ENCODE peak calls at places on chromosomes 7 and 10, in four cellular contexts. L is aorta, U is A549, E is Peyer's patch. I is an unnamed sample.
A peak's percentile ranks its signal among the peaks of the same experiment; 100 is the strongest.

GRCh38 chr10:42490368-42490767 is 148.0 kb downstream of the ZNF33B start:
- DNase-seq in L (no peak), U (no peak), E (no peak), I (no peak)

GRCh38 chr7:42070068-42070467 is 166.9 kb downstream of the GLI3 start:
- DNase-seq in L (no peak), E (no peak), U (no peak), I (no peak)

GRCh38 chr10:6564367-6564766 is 15.7 kb downstream of the PRKCQ start:
- DNase-seq in E (no peak), U (no peak), L (no peak), I (no peak)

GRCh38 chr7:22969010-22969431 is 44.9 kb downstream of the HYCC1 start:
- DNase-seq in U (no peak), L (no peak), E (no peak), I (no peak)

GRCh38 chr7:126541416-126541815 is 711.3 kb downstream of the GRM8 start:
- DNase-seq in E (no peak), U (no peak), L (no peak), I (no peak)

GRCh38 chr10:31694929-31695837 is 233.4 kb downstream of the ARHGAP12 start:
- DNase-seq in U (no peak), E (no peak), L (no peak), I (no peak)

GRCh38 chr7:105600720-105601550 is 19.6 kb upstream of the EFCAB10 start:
- DNase-seq in E (no peak), U (no peak), L (peak; percentile 36), I (no peak)

GRCh38 chr7:2517004-2517403 is 2.6 kb upstream of the LFNG start:
- DNase-seq in L (no peak), E (no peak), U (no peak), I (peak; percentile 79)

GRCh38 chr7:150988230-150989226 is 2.3 kb upstream of the NOS3 start:
- DNase-seq in E (peak; percentile 54), L (peak; percentile 82), U (no peak), I (no peak)

GRCh38 chr7:11492307-11492706 is 339.7 kb downstream of the THSD7A start:
- DNase-seq in U (no peak), L (no peak), E (no peak), I (no peak)

GRCh38 chr7:26307226-26307625 is 15.6 kb downstream of the SNX10 start:
- DNase-seq in U (no peak), L (no peak), E (no peak), I (no peak)

GRCh38 chr7:33128990-33129805 is at the start of gene BBS9:
- DNase-seq in U (peak; percentile 92), E (peak; percentile 96), L (peak; percentile 97), I (peak; percentile 79)

GRCh38 chr10:103626178-103626577 is 132.7 kb downstream of the NEURL1 start:
- DNase-seq in U (no peak), E (no peak), L (peak; percentile 87), I (no peak)

GRCh38 chr7:28986028-28986427 is 27.9 kb upstream of the TRIL start:
- DNase-seq in L (no peak), U (no peak), E (no peak), I (no peak)

GRCh38 chr10:93088466-93088865 is 14.8 kb downstream of the CYP26A1 start:
- DNase-seq in E (no peak), L (no peak), U (no peak), I (no peak)

GRCh38 chr10:122849900-122850605 is 4.4 kb upstream of the CUZD1 start:
- DNase-seq in E (no peak), U (peak; percentile 24), L (no peak), I (no peak)

DNA sequence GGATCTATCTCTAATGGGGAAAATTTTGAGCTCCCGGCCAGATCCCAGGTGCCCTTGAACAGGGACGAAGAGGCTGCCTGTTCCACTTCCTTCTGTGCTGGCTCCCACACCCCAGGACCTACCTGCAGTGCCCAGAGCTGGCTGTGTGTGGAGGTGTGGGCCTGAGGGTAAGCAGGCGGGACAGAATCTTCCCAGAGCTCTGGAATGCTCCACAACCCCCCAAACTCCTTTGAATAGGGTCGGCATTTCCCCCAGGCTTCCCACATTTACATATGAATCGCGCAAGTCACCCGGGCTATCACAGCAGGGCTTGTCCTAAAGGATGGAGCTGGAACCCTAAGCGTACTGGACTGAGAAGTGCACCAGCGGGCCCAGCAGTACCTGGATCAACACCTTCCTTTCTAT is 95.9 kb downstream of the DNMBP start:
- DNase-seq in U (no peak), E (no peak), L (no peak), I (no peak)
- H3K4me3 ChIP-seq in U (no peak overlapping the region), E (no peak overlapping the region), L (no peak overlapping the region), I (no peak overlapping the region)

GRCh38 chr10:95247200-95247880 is 43.5 kb downstream of the PDLIM1 start:
- DNase-seq in U (no peak), L (no peak), E (no peak), I (peak; percentile 81)
- H3K27ac ChIP-seq in U (peak overlapping the region; percentile 20), L (peak overlapping the region; percentile 8), E (no peak overlapping the region), I (peak overlapping the region; percentile 93)

DNA sequence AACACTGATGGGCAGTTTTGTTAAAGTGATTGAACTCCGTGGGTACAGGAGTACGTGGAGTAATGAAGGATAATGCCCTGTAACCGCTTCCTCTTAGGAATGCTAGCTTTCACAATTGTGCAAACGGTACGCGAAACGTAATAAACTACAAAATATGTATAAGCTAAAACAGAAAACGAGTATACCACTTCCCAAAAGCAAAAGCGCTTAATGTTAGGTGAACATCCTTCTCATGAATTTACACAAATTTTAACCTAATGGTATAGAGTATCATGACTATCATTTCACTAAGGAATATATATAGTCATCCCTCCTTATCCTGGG is 395 bp upstream of the ZNF25 start:
- DNase-seq in L (no peak), E (no peak), U (no peak), I (no peak)
- H3K4me3 ChIP-seq in L (peak overlapping the region; percentile 93), E (peak overlapping the region; percentile 80), U (peak overlapping the region; percentile 58), I (peak overlapping the region; percentile 63)

DNA sequence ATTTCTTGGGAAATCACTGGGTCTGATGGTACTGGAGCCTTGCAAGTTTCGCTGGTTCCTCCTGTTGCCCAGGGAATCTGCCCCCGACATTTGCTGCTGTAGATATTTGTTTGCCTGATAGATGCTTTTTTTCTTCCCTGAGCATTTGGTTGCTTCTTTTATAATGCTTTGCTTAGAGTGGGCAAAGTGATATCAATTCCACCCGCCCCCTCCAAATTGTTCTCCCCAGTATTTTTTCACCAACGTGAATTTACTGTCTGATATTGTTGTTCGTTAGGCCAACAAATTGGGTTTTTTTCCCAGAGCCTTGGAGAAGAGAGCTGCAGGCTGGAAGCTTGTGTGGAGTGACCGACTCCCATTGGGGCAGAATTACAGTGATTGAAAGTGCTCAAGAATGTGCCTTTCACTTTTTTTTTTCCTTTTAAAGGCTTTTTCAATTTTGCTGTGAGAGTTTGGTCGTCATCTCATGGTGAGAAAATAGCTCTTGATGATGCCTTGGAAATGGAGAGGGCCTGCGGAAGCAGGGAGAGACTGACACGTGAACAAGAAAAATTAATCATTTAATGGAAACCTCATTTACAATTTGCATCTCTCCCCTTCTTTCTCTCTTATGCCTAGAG is 2.5 kb downstream of the GRK5 start:
- DNase-seq in E (no peak), L (peak; percentile 9), U (no peak), I (no peak)
- H3K27ac ChIP-seq in E (peak overlapping the region; percentile 75), L (peak overlapping the region; percentile 57), U (peak overlapping the region; percentile 60), I (no peak overlapping the region)

DNA sequence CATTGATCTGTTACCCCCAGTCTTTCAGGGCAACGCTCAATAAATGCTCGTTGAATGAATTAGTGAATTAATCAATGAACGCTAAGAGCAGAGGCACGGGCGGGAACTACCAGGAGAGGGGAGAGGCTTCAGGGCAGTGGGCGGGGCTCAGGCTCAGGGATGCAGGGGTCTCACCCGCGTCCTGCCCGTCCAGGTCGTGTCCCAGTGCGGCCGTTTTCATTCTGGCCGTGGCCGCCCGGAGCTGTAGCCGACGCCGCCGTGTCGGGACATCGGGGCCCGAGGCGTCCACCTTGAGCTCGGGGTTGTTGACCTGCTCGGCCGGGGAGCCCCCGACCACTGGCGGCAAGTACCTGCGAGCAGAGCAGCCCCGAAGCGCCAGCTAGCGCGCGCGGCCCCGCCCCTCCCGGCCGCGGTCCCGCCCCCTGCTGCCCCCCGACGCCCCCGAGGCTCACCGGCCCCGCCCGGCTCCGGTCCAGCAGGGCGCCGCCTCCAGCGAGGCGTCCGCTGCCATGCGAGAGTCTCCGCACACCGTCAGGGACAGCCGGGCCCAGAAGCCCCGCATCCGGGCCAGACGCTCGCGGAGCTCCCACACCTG is 2.8 kb upstream of the GAL3ST4 start:
- DNase-seq in E (no peak), L (peak; percentile 76), U (no peak), I (no peak)
- H3K4me3 ChIP-seq in E (peak overlapping the region; percentile 52), L (peak overlapping the region; percentile 22), U (peak overlapping the region; percentile 40), I (no peak overlapping the region)

DNA sequence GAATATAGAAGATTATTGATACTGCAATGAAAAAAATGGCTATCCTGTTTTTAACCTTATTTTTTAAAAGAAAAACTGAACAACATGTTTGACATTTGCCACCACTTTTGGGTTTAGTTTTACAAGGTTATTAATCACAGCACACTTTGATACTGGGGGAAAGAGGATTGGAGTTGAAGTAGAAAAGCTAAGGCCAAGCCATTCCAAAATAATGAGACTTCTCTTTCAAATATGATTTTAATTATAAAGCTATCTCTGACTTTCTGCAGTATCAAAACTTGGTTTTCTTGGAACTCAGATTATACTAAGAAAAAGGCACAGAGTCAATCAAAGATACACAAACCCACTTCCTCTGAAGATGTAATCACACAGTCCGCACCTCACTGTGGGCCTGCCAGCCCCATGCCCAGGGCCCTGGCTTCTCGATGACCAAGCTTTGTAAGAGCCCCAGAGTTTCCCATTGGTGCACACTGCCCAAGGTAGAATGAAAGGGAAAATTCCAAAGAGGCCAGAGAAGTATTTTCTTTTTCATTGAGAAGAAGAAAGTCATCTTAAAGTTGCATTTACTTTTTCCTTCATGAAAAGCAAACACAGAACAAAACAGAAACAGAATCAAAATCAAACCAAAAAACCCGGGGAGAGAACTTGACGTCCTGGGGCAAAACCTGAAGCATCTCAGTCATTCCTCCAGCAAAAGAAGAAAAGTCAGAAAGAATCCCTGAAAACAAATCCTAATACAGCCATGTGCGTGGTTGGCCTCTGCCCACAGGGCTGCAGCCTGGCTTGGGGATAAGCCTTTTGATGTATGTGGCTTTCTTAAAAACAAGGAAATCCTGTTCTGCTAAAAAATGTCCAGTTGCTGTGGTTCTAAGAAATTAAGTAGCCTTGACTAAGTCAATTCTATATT is 187.7 kb upstream of the KLF6 start:
- DNase-seq in U (no peak), L (no peak), E (no peak), I (no peak)
- H3K27ac ChIP-seq in U (no peak overlapping the region), L (peak overlapping the region; percentile 36), E (peak overlapping the region; percentile 11), I (no peak overlapping the region)

DNA sequence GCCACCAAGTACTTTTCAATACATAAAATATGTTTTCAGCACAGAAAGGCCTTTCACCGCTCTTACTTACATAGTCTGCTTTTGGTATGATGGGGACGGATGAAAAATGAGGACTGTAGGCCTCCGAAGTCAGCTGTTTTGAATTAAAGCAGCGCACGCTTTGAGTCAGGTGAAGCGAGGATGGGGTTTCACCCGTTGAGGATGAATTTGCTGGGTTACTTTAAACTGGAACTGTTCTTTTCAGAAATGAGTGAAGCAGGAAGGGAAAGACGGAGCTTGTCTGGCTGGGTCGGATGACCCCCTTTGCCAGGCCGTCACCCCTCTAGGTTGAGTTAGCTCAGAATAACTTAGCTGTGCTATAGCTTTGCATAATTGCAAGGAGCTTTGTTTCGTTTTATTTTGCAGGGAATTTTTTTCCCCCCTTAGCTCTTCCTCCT is 40.0 kb downstream of the CUX1 start:
- DNase-seq in E (no peak), L (no peak), U (no peak), I (no peak)
- H3K4me3 ChIP-seq in E (peak overlapping the region; percentile 42), L (no peak overlapping the region), U (no peak overlapping the region), I (no peak overlapping the region)

DNA sequence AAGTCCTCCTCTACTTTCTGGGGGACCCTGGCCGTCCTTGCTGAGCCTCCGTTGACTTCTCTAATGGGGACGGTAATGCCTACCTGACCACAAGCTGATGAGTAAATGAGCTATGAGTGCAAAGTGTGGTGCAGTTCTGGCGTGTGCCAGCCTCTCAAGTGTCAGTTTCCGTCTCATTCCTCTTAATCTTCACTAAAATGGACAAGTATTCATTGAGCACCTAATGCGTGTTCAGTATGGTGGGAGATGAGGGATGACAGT is 623 bp upstream of the HERPUD2 start:
- DNase-seq in E (no peak), U (no peak), L (no peak), I (no peak)
- H3K27ac ChIP-seq in E (peak overlapping the region; percentile 96), U (peak overlapping the region; percentile 98), L (no peak overlapping the region), I (peak overlapping the region; percentile 82)